ENCODE peak calls at places on chromosomes 11 and 22, in four cellular contexts. One of them, this sample, is unnamed.

GRCh38 chr22:30922151-30922611 is 46.4 kb downstream of the MORC2 start:
- DNase-seq in HCT116: no peak
- DNase-seq in A549: no peak
- DNase-seq in H9: no peak
- DNase-seq in this sample: no peak

GRCh38 chr22:42930810-42931420 is 73.8 kb upstream of the ARFGAP3 start:
- DNase-seq in H9: no peak
- DNase-seq in A549: no peak
- DNase-seq in HCT116: peak; percentile 46
- DNase-seq in this sample: no peak

GRCh38 chr11:94934362-94934761 is 39.0 kb downstream of the CWC15 start:
- DNase-seq in HCT116: no peak
- DNase-seq in H9: peak; percentile 58
- DNase-seq in A549: no peak
- DNase-seq in this sample: no peak

GRCh38 chr22:20647586-20648305 is 126.2 kb upstream of the SERPIND1 start:
- DNase-seq in H9: peak; percentile 7
- DNase-seq in A549: no peak
- DNase-seq in HCT116: no peak
- DNase-seq in this sample: no peak

GRCh38 chr11:7973011-7973410 is 7.8 kb upstream of the NLRP10 start:
- DNase-seq in A549: no peak
- DNase-seq in H9: no peak
- DNase-seq in HCT116: no peak
- DNase-seq in this sample: no peak

GRCh38 chr22:38758276-38758945 is 2.6 kb upstream of the SUN2 start:
- DNase-seq in H9: no peak
- DNase-seq in HCT116: no peak
- DNase-seq in A549: no peak
- DNase-seq in this sample: no peak

GRCh38 chr11:1194977-1195689 is 27.7 kb upstream of the MUC5B start:
- DNase-seq in H9: no peak
- DNase-seq in HCT116: no peak
- DNase-seq in A549: no peak
- DNase-seq in this sample: no peak

GRCh38 chr11:3831378-3832239 is 9.2 kb downstream of the RHOG start:
- DNase-seq in H9: no peak
- DNase-seq in A549: no peak
- DNase-seq in HCT116: no peak
- DNase-seq in this sample: no peak

GRCh38 chr11:80822248-80822647 is 1381.4 kb upstream of the TENM4 start:
- DNase-seq in A549: no peak
- DNase-seq in H9: no peak
- DNase-seq in HCT116: no peak
- DNase-seq in this sample: no peak

DNA sequence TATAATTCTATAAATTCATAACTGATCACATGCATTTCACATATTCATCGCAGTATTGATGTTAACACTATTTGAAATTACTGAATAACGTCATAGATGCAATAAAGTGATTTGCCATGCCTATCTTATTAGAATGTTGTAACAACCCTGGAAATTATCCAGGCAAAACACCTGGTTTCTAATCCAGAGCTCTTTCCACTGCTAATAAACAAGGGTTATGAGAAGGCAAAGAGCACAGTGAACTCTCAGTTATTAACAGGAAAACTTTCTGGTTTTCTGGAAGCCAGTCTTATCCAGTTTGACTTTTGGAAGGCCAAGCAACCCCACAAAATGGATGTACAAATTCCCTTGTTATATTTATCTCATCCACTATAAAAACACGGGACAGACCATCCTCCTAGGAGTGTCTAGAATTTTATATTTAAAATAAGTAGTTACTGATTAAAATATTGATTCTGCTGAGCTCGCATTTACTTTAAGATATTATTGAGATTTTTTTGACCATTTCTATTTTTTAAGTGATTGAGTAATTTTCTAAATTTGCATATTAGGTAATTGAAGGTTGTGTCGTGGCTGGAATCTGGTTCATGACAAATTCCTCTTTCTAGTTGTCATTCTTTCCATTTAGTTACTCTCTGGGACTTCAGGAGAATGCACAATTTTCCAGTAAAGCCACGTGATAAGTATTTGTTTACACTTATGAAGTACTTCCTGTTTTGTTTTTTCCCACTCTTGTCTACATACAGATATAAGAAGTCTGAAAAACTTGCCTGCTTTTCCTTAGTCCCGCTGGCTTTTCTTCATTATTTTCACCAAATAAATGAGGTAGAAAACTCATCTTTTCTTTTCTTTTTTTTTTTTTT is 47.9 kb downstream of the DCUN1D5 start:
- DNase-seq in HCT116: no peak
- DNase-seq in H9: no peak
- DNase-seq in A549: no peak
- DNase-seq in this sample: no peak
- H3K4me2 ChIP-seq in HCT116: no peak overlapping the region
- H3K4me2 ChIP-seq in H9: no peak overlapping the region
- H3K4me2 ChIP-seq in A549: no peak overlapping the region
- H3K4me2 ChIP-seq in this sample: no peak overlapping the region

DNA sequence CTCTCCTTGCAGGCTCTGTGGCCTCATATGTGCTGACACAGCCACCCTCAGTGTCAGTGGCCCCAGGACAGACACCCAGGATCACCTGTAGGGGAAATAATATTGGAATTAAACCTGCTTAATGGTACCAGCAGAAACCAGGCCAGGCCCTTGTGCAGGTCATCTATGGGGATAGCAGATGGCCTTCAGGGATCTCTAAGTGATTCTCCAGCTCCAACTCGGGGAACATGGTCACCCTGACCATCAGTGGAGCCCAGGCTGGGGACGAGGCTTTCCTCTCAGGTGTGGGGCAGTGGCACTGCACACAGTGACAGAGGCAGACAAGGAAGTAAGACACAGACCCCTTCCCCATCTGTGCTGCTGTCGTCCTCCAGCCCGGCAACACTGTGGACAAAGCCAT is 16.9 kb downstream of the GGTLC2 start:
- DNase-seq in H9: no peak
- DNase-seq in HCT116: no peak
- DNase-seq in A549: no peak
- DNase-seq in this sample: no peak
- H3K4me2 ChIP-seq in H9: no peak overlapping the region
- H3K4me2 ChIP-seq in HCT116: no peak overlapping the region
- H3K4me2 ChIP-seq in A549: no peak overlapping the region
- H3K4me2 ChIP-seq in this sample: no peak overlapping the region

DNA sequence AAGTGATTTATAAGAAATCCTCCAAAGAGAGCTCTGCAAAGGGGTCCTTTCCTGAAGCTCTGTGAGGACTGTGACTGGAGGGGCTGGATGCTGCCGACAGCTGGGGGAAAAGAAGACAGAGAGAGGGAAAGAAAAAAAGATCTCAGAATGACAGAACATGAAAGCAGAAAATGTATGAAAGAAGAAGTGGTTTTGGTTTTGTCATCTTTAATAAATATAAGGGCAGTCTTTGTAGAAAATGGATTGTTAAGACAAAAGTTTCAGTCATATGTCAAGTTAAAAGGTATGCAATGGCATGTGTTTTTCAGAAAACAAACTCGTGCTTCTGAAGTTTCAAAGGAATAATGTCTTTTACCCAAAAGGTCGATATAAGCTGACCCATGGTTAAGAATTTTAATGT is 105.5 kb downstream of the CCDC83 start:
- DNase-seq in A549: no peak
- DNase-seq in HCT116: no peak
- DNase-seq in H9: no peak
- DNase-seq in this sample: no peak
- H3K4me2 ChIP-seq in A549: no peak overlapping the region
- H3K4me2 ChIP-seq in HCT116: no peak overlapping the region
- H3K4me2 ChIP-seq in H9: no peak overlapping the region
- H3K4me2 ChIP-seq in this sample: no peak overlapping the region

DNA sequence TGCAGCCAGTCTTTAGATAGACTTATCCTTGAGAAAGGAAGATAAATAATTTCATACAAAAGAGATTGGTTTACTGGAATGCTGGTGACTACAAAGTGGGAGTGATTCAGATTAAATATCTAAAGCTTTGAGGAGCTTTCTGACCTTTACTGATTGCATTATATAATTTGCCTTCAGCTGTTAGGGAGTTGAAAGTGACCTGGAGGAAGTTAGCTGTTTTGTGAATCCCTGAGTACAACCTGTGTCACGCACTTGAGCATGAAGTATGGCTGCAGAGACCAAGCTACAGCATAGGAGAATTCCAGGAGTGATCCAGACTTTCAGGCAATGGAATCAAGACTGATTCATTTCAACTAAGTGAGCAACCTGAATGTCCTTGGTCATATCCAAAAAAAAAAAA is 1848.3 kb upstream of the RAG2 start:
- DNase-seq in A549: no peak
- DNase-seq in H9: no peak
- DNase-seq in HCT116: no peak
- DNase-seq in this sample: no peak
- H3K4me2 ChIP-seq in A549: no peak overlapping the region
- H3K4me2 ChIP-seq in H9: no peak overlapping the region
- H3K4me2 ChIP-seq in HCT116: no peak overlapping the region
- H3K4me2 ChIP-seq in this sample: no peak overlapping the region

GRCh38 chr11:27371490-27371889 is 8.5 kb upstream of the CCDC34 start:
- DNase-seq in A549: no peak
- DNase-seq in HCT116: no peak
- DNase-seq in H9: no peak
- DNase-seq in this sample: no peak

GRCh38 chr11:27372159-27372558 is 9.1 kb upstream of the CCDC34 start:
- DNase-seq in H9: no peak
- DNase-seq in HCT116: no peak
- DNase-seq in A549: no peak
- DNase-seq in this sample: no peak

GRCh38 chr11:27375370-27375769 is 12.4 kb upstream of the CCDC34 start:
- DNase-seq in H9: no peak
- DNase-seq in HCT116: no peak
- DNase-seq in A549: no peak
- DNase-seq in this sample: no peak

GRCh38 chr11:27373392-27373791 is 10.4 kb upstream of the CCDC34 start:
- DNase-seq in HCT116: no peak
- DNase-seq in H9: no peak
- DNase-seq in A549: no peak
- DNase-seq in this sample: no peak

DNA sequence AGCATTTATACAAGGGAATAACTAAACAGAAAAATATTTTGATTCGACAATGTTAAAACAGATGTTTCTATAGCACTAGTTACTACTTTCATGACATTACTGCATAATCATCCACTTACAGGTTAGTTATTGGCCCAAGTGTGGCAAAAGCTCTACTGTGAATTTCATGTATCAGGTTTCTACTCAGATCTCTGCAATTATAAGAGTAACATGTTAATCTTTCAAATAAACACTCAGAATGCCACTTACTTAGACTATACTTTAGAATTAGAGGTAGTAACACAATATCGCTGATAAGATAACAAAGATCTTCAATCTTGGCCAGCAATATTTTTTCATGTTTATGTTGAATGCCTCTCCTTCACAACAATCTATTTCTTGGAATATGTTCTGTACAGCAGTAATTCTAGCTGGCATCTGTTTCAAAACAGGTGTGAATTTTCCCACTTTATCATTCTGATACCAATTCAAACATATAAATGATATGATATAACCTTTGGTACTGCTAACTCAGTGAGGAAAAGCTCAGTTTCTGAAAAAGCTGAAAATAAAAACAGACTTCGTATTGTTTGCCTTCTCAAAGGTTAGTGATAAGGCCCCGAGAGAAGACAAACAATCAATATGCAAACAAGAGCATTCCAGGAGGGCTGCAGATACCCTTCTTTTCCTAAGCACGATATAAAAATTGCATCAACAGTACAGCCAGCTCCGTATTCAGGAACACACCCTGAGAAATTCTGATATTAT is 11.0 kb upstream of the CCDC34 start:
- DNase-seq in H9: no peak
- DNase-seq in A549: no peak
- DNase-seq in HCT116: no peak
- DNase-seq in this sample: no peak
- H3K4me2 ChIP-seq in H9: no peak overlapping the region
- H3K4me2 ChIP-seq in A549: peak overlapping the region; percentile 48
- H3K4me2 ChIP-seq in HCT116: no peak overlapping the region
- H3K4me2 ChIP-seq in this sample: no peak overlapping the region

GRCh38 chr11:86938900-86939880 is 16.0 kb downstream of the FZD4 start:
- DNase-seq in HCT116: peak; percentile 37
- DNase-seq in A549: peak; percentile 46
- DNase-seq in H9: no peak
- DNase-seq in this sample: no peak
- H3K4me2 ChIP-seq in HCT116: no peak overlapping the region
- H3K4me2 ChIP-seq in A549: no peak overlapping the region
- H3K4me2 ChIP-seq in H9: no peak overlapping the region
- H3K4me2 ChIP-seq in this sample: no peak overlapping the region

GRCh38 chr11:27239305-27239942 is 123.6 kb downstream of the CCDC34 start:
- DNase-seq in A549: no peak
- DNase-seq in HCT116: no peak
- DNase-seq in H9: no peak
- DNase-seq in this sample: no peak
- H3K4me2 ChIP-seq in A549: no peak overlapping the region
- H3K4me2 ChIP-seq in HCT116: no peak overlapping the region
- H3K4me2 ChIP-seq in H9: no peak overlapping the region
- H3K4me2 ChIP-seq in this sample: no peak overlapping the region

This sample was measured in keratinocyte.